ENCODE peak calls at places on chromosomes 11 and 22, in four cellular contexts. One of them, this sample, is unnamed.

GRCh38 chr11:44986315-44986714 is 35.6 kb upstream of the TP53I11 start:
- DNase-seq in HCT116: no peak
- DNase-seq in right cardiac atrium: no peak
- DNase-seq in psoas muscle: no peak
- DNase-seq in this sample: no peak

GRCh38 chr22:31898911-31899310 is 45.4 kb upstream of the YWHAH start:
- DNase-seq in psoas muscle: no peak
- DNase-seq in right cardiac atrium: no peak
- DNase-seq in HCT116: no peak
- DNase-seq in this sample: no peak

GRCh38 chr22:29199702-29200400 is 5.8 kb upstream of the EMID1 start:
- DNase-seq in psoas muscle: no peak
- DNase-seq in HCT116: no peak
- DNase-seq in right cardiac atrium: no peak
- DNase-seq in this sample: no peak

GRCh38 chr22:30234786-30235470 is 11.6 kb downstream of the LIF start:
- DNase-seq in psoas muscle: no peak
- DNase-seq in HCT116: no peak
- DNase-seq in right cardiac atrium: no peak
- DNase-seq in this sample: peak; percentile 63

GRCh38 chr11:9301720-9302119 is 12.7 kb downstream of the TMEM41B start:
- DNase-seq in psoas muscle: no peak
- DNase-seq in HCT116: no peak
- DNase-seq in right cardiac atrium: no peak
- DNase-seq in this sample: no peak

GRCh38 chr11:83600656-83601055 is 314.5 kb upstream of the CCDC90B start:
- DNase-seq in HCT116: no peak
- DNase-seq in right cardiac atrium: no peak
- DNase-seq in psoas muscle: no peak
- DNase-seq in this sample: no peak

GRCh38 chr11:65500262-65501004 is 1.6 kb downstream of the MALAT1 start:
- DNase-seq in HCT116: no peak
- DNase-seq in psoas muscle: peak; percentile 72
- DNase-seq in right cardiac atrium: peak; percentile 71
- DNase-seq in this sample: no peak

GRCh38 chr22:20509344-20510047 is 2.1 kb downstream of the MED15 start:
- DNase-seq in right cardiac atrium: peak; percentile 81
- DNase-seq in HCT116: no peak
- DNase-seq in psoas muscle: peak; percentile 74
- DNase-seq in this sample: peak; percentile 74

GRCh38 chr11:10725114-10725906 is 25.7 kb upstream of the CTR9 start:
- DNase-seq in psoas muscle: no peak
- DNase-seq in right cardiac atrium: no peak
- DNase-seq in HCT116: peak; percentile 79
- DNase-seq in this sample: peak; percentile 32

GRCh38 chr22:38996105-38996504 is 14.0 kb downstream of the APOBEC3B start:
- DNase-seq in HCT116: no peak
- DNase-seq in right cardiac atrium: no peak
- DNase-seq in psoas muscle: no peak
- DNase-seq in this sample: no peak

GRCh38 chr11:102046841-102047240 is 396 bp upstream of the CFAP300 start:
- DNase-seq in right cardiac atrium: no peak
- DNase-seq in HCT116: no peak
- DNase-seq in psoas muscle: no peak
- DNase-seq in this sample: peak; percentile 31

GRCh38 chr22:49009359-49010063 is 818.2 kb downstream of the BRD1 start:
- DNase-seq in psoas muscle: peak; percentile 33
- DNase-seq in HCT116: no peak
- DNase-seq in right cardiac atrium: no peak
- DNase-seq in this sample: no peak

GRCh38 chr11:26201411-26201810 is 130.5 kb upstream of the ANO3 start:
- DNase-seq in psoas muscle: no peak
- DNase-seq in HCT116: no peak
- DNase-seq in right cardiac atrium: no peak
- DNase-seq in this sample: no peak

GRCh38 chr11:23423656-23424055 is 563.4 kb upstream of the CCDC179 start:
- DNase-seq in HCT116: no peak
- DNase-seq in psoas muscle: no peak
- DNase-seq in right cardiac atrium: no peak
- DNase-seq in this sample: no peak

GRCh38 chr22:35258144-35258988 is 1.1 kb downstream of the HMGXB4 start:
- DNase-seq in right cardiac atrium: no peak
- DNase-seq in psoas muscle: no peak
- DNase-seq in HCT116: no peak
- DNase-seq in this sample: no peak

GRCh38 chr11:94201004-94201465 is 72.4 kb downstream of the PANX1 start:
- DNase-seq in HCT116: no peak
- DNase-seq in right cardiac atrium: no peak
- DNase-seq in psoas muscle: no peak
- DNase-seq in this sample: peak; percentile 44

GRCh38 chr11:130088909-130089668 is 19.4 kb downstream of the APLP2 start:
- DNase-seq in HCT116: no peak
- DNase-seq in psoas muscle: no peak
- DNase-seq in right cardiac atrium: no peak
- DNase-seq in this sample: no peak

GRCh38 chr22:22376352-22376706 is 131.7 kb downstream of the VPREB1 start:
- DNase-seq in HCT116: no peak
- DNase-seq in psoas muscle: no peak
- DNase-seq in right cardiac atrium: no peak
- DNase-seq in this sample: no peak
- H3K27me3 ChIP-seq in HCT116: peaks cover 20% of the 10 kb centered on the region
- H3K27me3 ChIP-seq in psoas muscle: no peaks in the 10 kb centered on the region
- H3K27me3 ChIP-seq in right cardiac atrium: no peaks in the 10 kb centered on the region
- H3K27me3 ChIP-seq in this sample: no peaks in the 10 kb centered on the region

GRCh38 chr11:2445107-2445947 is 519 bp downstream of the KCNQ1 start:
- DNase-seq in HCT116: no peak
- DNase-seq in right cardiac atrium: peak; percentile 64
- DNase-seq in psoas muscle: peak; percentile 46
- DNase-seq in this sample: no peak

GRCh38 chr11:2447253-2447950 is 2.6 kb downstream of the KCNQ1 start:
- DNase-seq in psoas muscle: peak; percentile 35
- DNase-seq in right cardiac atrium: no peak
- DNase-seq in HCT116: no peak
- DNase-seq in this sample: no peak

GRCh38 chr11:2445948-2446551 is 1.2 kb downstream of the KCNQ1 start:
- DNase-seq in psoas muscle: peak; percentile 36
- DNase-seq in HCT116: no peak
- DNase-seq in right cardiac atrium: no peak
- DNase-seq in this sample: no peak

GRCh38 chr11:2447951-2448650 is 3.3 kb downstream of the KCNQ1 start:
- DNase-seq in psoas muscle: peak; percentile 44
- DNase-seq in right cardiac atrium: no peak
- DNase-seq in HCT116: no peak
- DNase-seq in this sample: no peak

DNA sequence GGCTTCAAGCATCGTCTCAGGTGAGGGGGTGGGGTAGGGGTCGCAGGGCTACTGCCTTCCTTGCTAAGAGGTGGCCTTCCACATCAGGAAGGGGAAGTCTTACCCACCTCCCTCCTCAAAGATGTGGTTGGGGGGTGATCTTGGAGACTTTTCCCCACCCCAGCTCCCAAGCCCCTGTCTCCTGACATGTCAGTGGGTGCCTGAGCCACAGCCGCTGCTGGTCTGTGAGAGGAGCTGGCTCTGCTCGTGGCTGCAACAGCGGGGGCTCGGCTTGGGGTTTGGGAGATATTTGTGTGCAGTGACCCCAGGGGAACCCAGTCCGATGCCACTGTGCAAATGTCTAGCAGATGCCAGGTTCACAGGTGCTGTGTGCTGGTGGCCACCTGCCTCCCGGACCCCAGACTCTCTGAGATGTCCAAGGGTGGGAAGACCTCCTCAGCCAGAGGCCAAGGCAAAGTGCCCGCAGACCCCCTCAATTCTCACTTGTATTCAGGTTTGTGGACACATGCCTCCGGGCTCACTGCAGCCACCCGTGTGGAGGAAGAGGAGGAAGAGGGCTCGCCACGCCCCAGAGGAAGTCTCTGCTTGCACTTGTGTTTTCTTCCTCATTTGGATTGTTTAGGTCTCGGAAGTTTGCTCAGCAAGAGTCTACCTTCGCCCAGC is 1.9 kb downstream of the KCNQ1 start:
- DNase-seq in psoas muscle: peak; percentile 56
- DNase-seq in HCT116: no peak
- DNase-seq in right cardiac atrium: no peak
- DNase-seq in this sample: no peak
- H3K27me3 ChIP-seq in psoas muscle: no peaks in the 10 kb centered on the region
- H3K27me3 ChIP-seq in HCT116: peaks cover 16% of the 10 kb centered on the region
- H3K27me3 ChIP-seq in right cardiac atrium: no peaks in the 10 kb centered on the region
- H3K27me3 ChIP-seq in this sample: peaks cover 18% of the 10 kb centered on the region

GRCh38 chr11:110711448-110711775 is 825 bp downstream of the ARHGAP20 start:
- DNase-seq in psoas muscle: no peak
- DNase-seq in right cardiac atrium: no peak
- DNase-seq in HCT116: no peak
- DNase-seq in this sample: no peak
- H3K27me3 ChIP-seq in psoas muscle: no peaks in the 10 kb centered on the region
- H3K27me3 ChIP-seq in right cardiac atrium: no peaks in the 10 kb centered on the region
- H3K27me3 ChIP-seq in HCT116: peaks cover 7% of the 10 kb centered on the region
- H3K27me3 ChIP-seq in this sample: no peaks in the 10 kb centered on the region

DNA sequence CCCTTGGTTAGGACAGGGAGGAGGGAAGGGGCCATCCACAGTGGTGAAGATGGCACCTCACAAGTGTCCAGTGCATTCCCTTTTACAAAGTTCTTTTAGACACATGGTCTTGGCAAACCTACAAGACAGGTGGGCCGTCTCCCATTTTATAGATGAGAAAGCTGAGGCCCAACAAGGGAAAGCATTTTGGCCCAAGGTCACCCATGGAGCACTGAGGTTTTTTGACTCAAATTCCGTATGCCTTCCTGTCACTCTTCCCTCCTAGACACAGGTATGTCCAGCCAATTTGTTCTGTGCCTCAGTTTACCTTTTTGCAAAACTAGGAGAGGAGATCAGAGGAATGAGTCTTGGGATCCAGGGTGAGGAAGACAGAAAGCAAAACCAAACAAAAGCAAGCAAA is 1.2 kb downstream of the C1QTNF4 start:
- DNase-seq in HCT116: no peak
- DNase-seq in right cardiac atrium: no peak
- DNase-seq in psoas muscle: no peak
- DNase-seq in this sample: no peak
- H3K27me3 ChIP-seq in HCT116: peaks cover 6% of the 10 kb centered on the region
- H3K27me3 ChIP-seq in right cardiac atrium: no peaks in the 10 kb centered on the region
- H3K27me3 ChIP-seq in psoas muscle: no peaks in the 10 kb centered on the region
- H3K27me3 ChIP-seq in this sample: peaks cover 45% of the 10 kb centered on the region

GRCh38 chr11:55658031-55658573 is 3.9 kb upstream of the OR4C6 start:
- DNase-seq in right cardiac atrium: no peak
- DNase-seq in psoas muscle: no peak
- DNase-seq in HCT116: no peak
- DNase-seq in this sample: no peak
- H3K27me3 ChIP-seq in right cardiac atrium: no peaks in the 10 kb centered on the region
- H3K27me3 ChIP-seq in psoas muscle: no peaks in the 10 kb centered on the region
- H3K27me3 ChIP-seq in HCT116: no peaks in the 10 kb centered on the region
- H3K27me3 ChIP-seq in this sample: no peaks in the 10 kb centered on the region

GRCh38 chr11:121231576-121232278 is 60.8 kb upstream of the SC5D start:
- DNase-seq in psoas muscle: no peak
- DNase-seq in HCT116: no peak
- DNase-seq in right cardiac atrium: peak; percentile 74
- DNase-seq in this sample: no peak
- H3K27me3 ChIP-seq in psoas muscle: no peaks in the 10 kb centered on the region
- H3K27me3 ChIP-seq in HCT116: peaks cover 8% of the 10 kb centered on the region
- H3K27me3 ChIP-seq in right cardiac atrium: no peaks in the 10 kb centered on the region
- H3K27me3 ChIP-seq in this sample: no peaks in the 10 kb centered on the region

DNA sequence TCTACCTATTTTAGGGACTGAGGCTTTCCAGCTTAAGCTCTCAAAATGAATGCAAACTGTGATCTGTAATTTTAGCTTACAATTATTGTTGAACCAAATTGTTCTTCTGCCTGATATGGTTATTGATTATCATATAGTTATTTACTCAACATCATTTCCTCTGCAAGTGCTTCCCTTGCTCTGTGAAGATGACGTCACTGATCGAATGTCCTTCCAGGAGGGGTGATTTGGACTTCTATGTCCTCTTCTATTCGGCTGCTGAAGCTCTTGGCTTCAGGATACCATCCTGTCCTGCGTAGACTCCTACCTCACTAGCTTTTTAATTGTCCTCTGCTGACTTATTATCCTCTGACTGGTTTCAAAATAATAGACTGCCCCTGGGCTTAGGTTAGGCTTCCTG is 137.4 kb upstream of the LARGE1 start:
- DNase-seq in psoas muscle: no peak
- DNase-seq in right cardiac atrium: no peak
- DNase-seq in HCT116: no peak
- DNase-seq in this sample: no peak
- H3K27me3 ChIP-seq in psoas muscle: no peaks in the 10 kb centered on the region
- H3K27me3 ChIP-seq in right cardiac atrium: no peaks in the 10 kb centered on the region
- H3K27me3 ChIP-seq in HCT116: no peaks in the 10 kb centered on the region
- H3K27me3 ChIP-seq in this sample: no peaks in the 10 kb centered on the region

DNA sequence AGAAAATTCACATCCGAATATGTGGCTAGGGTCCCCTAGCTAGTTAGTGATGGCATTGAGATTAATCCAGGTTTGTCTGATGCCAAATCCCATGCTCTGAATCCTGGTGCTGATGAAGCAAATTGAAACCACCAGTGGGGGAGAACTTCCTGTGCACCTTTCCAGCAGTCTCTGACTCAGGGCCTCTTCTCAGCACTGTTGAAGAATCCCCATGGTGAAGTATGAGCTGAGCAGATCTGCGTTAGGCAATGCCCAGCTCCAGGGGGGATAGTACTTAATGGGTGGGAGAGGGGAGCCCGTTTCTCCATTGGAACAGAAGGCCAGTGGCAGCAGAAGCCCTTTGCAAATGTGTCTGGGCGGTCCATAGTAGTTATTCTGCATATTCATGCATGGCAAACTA is 4.5 kb downstream of the POU2F3 start:
- DNase-seq in HCT116: no peak
- DNase-seq in psoas muscle: no peak
- DNase-seq in right cardiac atrium: no peak
- DNase-seq in this sample: no peak
- H3K27me3 ChIP-seq in HCT116: peaks cover 5% of the 10 kb centered on the region
- H3K27me3 ChIP-seq in psoas muscle: no peaks in the 10 kb centered on the region
- H3K27me3 ChIP-seq in right cardiac atrium: no peaks in the 10 kb centered on the region
- H3K27me3 ChIP-seq in this sample: peaks cover 43% of the 10 kb centered on the region